ENCODE peak calls at places on chromosomes 4 and X, in ten cellular contexts. One of them, this sample, is unnamed.

GRCh38 chr4:86895692-86896488 is 3.7 kb upstream of the C4orf36 start:
- DNase-seq in A673: peak
- DNase-seq in cardiac muscle cell: peak
- DNase-seq in K562: peak
- DNase-seq in breast epithelium: no peak
- DNase-seq in ovary: no peak
- DNase-seq in kidney: no peak
- DNase-seq in neural progenitor cell: peak
- DNase-seq in neural crest cell: peak
- DNase-seq in stomach: no peak
- DNase-seq in this sample: peak

GRCh38 chrX:38618152-38618551 is 56.8 kb downstream of the TSPAN7 start:
- DNase-seq in A673: no peak
- DNase-seq in kidney: no peak
- DNase-seq in breast epithelium: no peak
- DNase-seq in cardiac muscle cell: no peak
- DNase-seq in K562: no peak
- DNase-seq in neural progenitor cell: no peak
- DNase-seq in stomach: no peak
- DNase-seq in ovary: no peak
- DNase-seq in neural crest cell: no peak
- DNase-seq in this sample: no peak

GRCh38 chrX:63250253-63250868 is 100.8 kb downstream of the SPIN4 start:
- DNase-seq in stomach: peak
- DNase-seq in breast epithelium: peak
- DNase-seq in neural crest cell: peak
- DNase-seq in ovary: no peak
- DNase-seq in cardiac muscle cell: peak
- DNase-seq in kidney: no peak
- DNase-seq in neural progenitor cell: peak
- DNase-seq in K562: peak
- DNase-seq in A673: peak
- DNase-seq in this sample: peak

GRCh38 chrX:40094041-40094899 is 3.5 kb downstream of the BCOR start:
- DNase-seq in K562: no peak
- DNase-seq in ovary: peak
- DNase-seq in breast epithelium: no peak
- DNase-seq in kidney: peak
- DNase-seq in neural progenitor cell: peak
- DNase-seq in A673: peak
- DNase-seq in stomach: no peak
- DNase-seq in neural crest cell: no peak
- DNase-seq in cardiac muscle cell: peak
- DNase-seq in this sample: no peak

GRCh38 chr4:15145709-15146108 is 143.4 kb downstream of the CPEB2 start:
- DNase-seq in ovary: no peak
- DNase-seq in breast epithelium: no peak
- DNase-seq in K562: no peak
- DNase-seq in cardiac muscle cell: no peak
- DNase-seq in neural progenitor cell: no peak
- DNase-seq in neural crest cell: no peak
- DNase-seq in kidney: no peak
- DNase-seq in A673: no peak
- DNase-seq in stomach: no peak
- DNase-seq in this sample: no peak

GRCh38 chr4:1491630-1492457 is 85.6 kb upstream of the NKX1-1 start:
- DNase-seq in kidney: peak
- DNase-seq in stomach: no peak
- DNase-seq in neural crest cell: no peak
- DNase-seq in cardiac muscle cell: no peak
- DNase-seq in ovary: no peak
- DNase-seq in neural progenitor cell: no peak
- DNase-seq in K562: no peak
- DNase-seq in breast epithelium: no peak
- DNase-seq in A673: no peak
- DNase-seq in this sample: no peak

GRCh38 chrX:44489515-44489914 is 53.1 kb downstream of the FUNDC1 start:
- DNase-seq in neural progenitor cell: no peak
- DNase-seq in breast epithelium: no peak
- DNase-seq in stomach: no peak
- DNase-seq in cardiac muscle cell: no peak
- DNase-seq in K562: no peak
- DNase-seq in A673: no peak
- DNase-seq in ovary: no peak
- DNase-seq in neural crest cell: no peak
- DNase-seq in kidney: no peak
- DNase-seq in this sample: no peak

GRCh38 chr4:83219344-83219990 is 65.1 kb downstream of the COQ2 start:
- DNase-seq in ovary: no peak
- DNase-seq in neural crest cell: no peak
- DNase-seq in neural progenitor cell: no peak
- DNase-seq in breast epithelium: peak
- DNase-seq in cardiac muscle cell: no peak
- DNase-seq in stomach: peak
- DNase-seq in K562: no peak
- DNase-seq in kidney: peak
- DNase-seq in A673: no peak
- DNase-seq in this sample: no peak

GRCh38 chrX:50881028-50881427 is 29.5 kb upstream of the BMP15 start:
- DNase-seq in breast epithelium: no peak
- DNase-seq in ovary: no peak
- DNase-seq in K562: no peak
- DNase-seq in A673: no peak
- DNase-seq in cardiac muscle cell: no peak
- DNase-seq in neural progenitor cell: no peak
- DNase-seq in stomach: no peak
- DNase-seq in neural crest cell: no peak
- DNase-seq in kidney: no peak
- DNase-seq in this sample: no peak

GRCh38 chr4:72933029-72933428 is 136.5 kb downstream of the COX18 start:
- DNase-seq in ovary: no peak
- DNase-seq in K562: no peak
- DNase-seq in breast epithelium: no peak
- DNase-seq in cardiac muscle cell: no peak
- DNase-seq in A673: no peak
- DNase-seq in stomach: no peak
- DNase-seq in neural crest cell: no peak
- DNase-seq in neural progenitor cell: no peak
- DNase-seq in kidney: no peak
- DNase-seq in this sample: no peak

GRCh38 chrX:103614999-103615398 is 7.2 kb downstream of the TCEAL3 start:
- DNase-seq in stomach: no peak
- DNase-seq in neural progenitor cell: no peak
- DNase-seq in kidney: no peak
- DNase-seq in ovary: no peak
- DNase-seq in neural crest cell: no peak
- DNase-seq in K562: no peak
- DNase-seq in breast epithelium: no peak
- DNase-seq in cardiac muscle cell: no peak
- DNase-seq in A673: no peak
- DNase-seq in this sample: no peak

GRCh38 chr4:86358176-86358701 is 1.6 kb downstream of the MAPK10 start:
- DNase-seq in A673: no peak
- DNase-seq in ovary: no peak
- DNase-seq in neural progenitor cell: peak
- DNase-seq in stomach: no peak
- DNase-seq in breast epithelium: no peak
- DNase-seq in cardiac muscle cell: peak
- DNase-seq in kidney: no peak
- DNase-seq in neural crest cell: no peak
- DNase-seq in K562: no peak
- DNase-seq in this sample: no peak

GRCh38 chr4:10093801-10094552 is 22.6 kb downstream of the WDR1 start:
- DNase-seq in neural progenitor cell: no peak
- DNase-seq in breast epithelium: peak
- DNase-seq in neural crest cell: no peak
- DNase-seq in cardiac muscle cell: peak
- DNase-seq in stomach: no peak
- DNase-seq in ovary: no peak
- DNase-seq in K562: no peak
- DNase-seq in A673: no peak
- DNase-seq in kidney: peak
- DNase-seq in this sample: no peak

GRCh38 chr4:168150651-168151050 is 58.3 kb downstream of the ANXA10 start:
- DNase-seq in breast epithelium: no peak
- DNase-seq in kidney: no peak
- DNase-seq in K562: no peak
- DNase-seq in ovary: no peak
- DNase-seq in stomach: no peak
- DNase-seq in neural progenitor cell: peak
- DNase-seq in A673: no peak
- DNase-seq in cardiac muscle cell: peak
- DNase-seq in neural crest cell: no peak
- DNase-seq in this sample: no peak

GRCh38 chr4:88148560-88148959 is 9.9 kb downstream of the ABCG2 start:
- DNase-seq in kidney: no peak
- DNase-seq in neural progenitor cell: no peak
- DNase-seq in cardiac muscle cell: no peak
- DNase-seq in A673: no peak
- DNase-seq in ovary: no peak
- DNase-seq in stomach: no peak
- DNase-seq in breast epithelium: no peak
- DNase-seq in neural crest cell: no peak
- DNase-seq in K562: no peak
- DNase-seq in this sample: no peak

GRCh38 chr4:16636304-16636703 is 262.1 kb downstream of the LDB2 start:
- DNase-seq in kidney: no peak
- DNase-seq in neural crest cell: no peak
- DNase-seq in ovary: no peak
- DNase-seq in A673: no peak
- DNase-seq in cardiac muscle cell: no peak
- DNase-seq in stomach: no peak
- DNase-seq in K562: no peak
- DNase-seq in neural progenitor cell: no peak
- DNase-seq in breast epithelium: no peak
- DNase-seq in this sample: no peak

GRCh38 chr4:159060161-159060560 is 42.7 kb upstream of the RAPGEF2 start:
- DNase-seq in stomach: no peak
- DNase-seq in breast epithelium: peak
- DNase-seq in K562: no peak
- DNase-seq in neural progenitor cell: no peak
- DNase-seq in neural crest cell: no peak
- DNase-seq in ovary: no peak
- DNase-seq in cardiac muscle cell: no peak
- DNase-seq in A673: no peak
- DNase-seq in kidney: no peak
- DNase-seq in this sample: no peak
- TF ChIP-seq CTCF in stomach: no peak
- TF ChIP-seq CTCF in breast epithelium: no peak
- TF ChIP-seq CTCF in K562: no peak
- TF ChIP-seq CTCF in neural progenitor cell: no peak
- TF ChIP-seq CTCF in neural crest cell: no peak
- TF ChIP-seq CTCF in ovary: no peak
- TF ChIP-seq CTCF in cardiac muscle cell: no peak
- TF ChIP-seq CTCF in A673: no peak
- TF ChIP-seq CTCF in kidney: no peak
- TF ChIP-seq CTCF in this sample: no peak

DNA sequence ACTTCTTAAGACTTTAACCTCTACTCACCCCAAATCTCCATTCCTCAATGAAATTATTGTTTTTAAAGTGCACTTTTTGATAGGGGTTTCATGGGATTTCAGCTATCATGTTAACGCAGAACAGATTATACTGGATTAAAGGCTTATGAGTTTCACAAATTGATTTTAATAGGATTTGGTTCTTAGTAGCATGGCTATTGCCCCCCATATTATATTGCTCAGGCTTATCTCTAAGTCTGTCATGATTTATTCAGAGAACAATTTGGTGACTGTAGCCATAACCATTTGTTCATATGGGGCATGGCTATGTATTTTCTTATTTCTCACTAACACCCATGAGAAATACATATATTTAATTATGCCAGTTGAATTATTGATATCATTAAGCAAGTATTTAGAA is 57.0 kb downstream of the MND1 start:
- DNase-seq in breast epithelium: no peak
- DNase-seq in neural progenitor cell: no peak
- DNase-seq in cardiac muscle cell: no peak
- DNase-seq in neural crest cell: no peak
- DNase-seq in ovary: no peak
- DNase-seq in A673: no peak
- DNase-seq in kidney: no peak
- DNase-seq in K562: no peak
- DNase-seq in stomach: no peak
- DNase-seq in this sample: no peak
- TF ChIP-seq CTCF in breast epithelium: no peak
- TF ChIP-seq CTCF in neural progenitor cell: no peak
- TF ChIP-seq CTCF in cardiac muscle cell: no peak
- TF ChIP-seq CTCF in neural crest cell: no peak
- TF ChIP-seq CTCF in ovary: no peak
- TF ChIP-seq CTCF in A673: no peak
- TF ChIP-seq CTCF in kidney: no peak
- TF ChIP-seq CTCF in K562: no peak
- TF ChIP-seq CTCF in stomach: no peak
- TF ChIP-seq CTCF in this sample: no peak

GRCh38 chr4:122309988-122310626 is 68.7 kb upstream of the ADAD1 start:
- DNase-seq in ovary: no peak
- DNase-seq in kidney: no peak
- DNase-seq in stomach: no peak
- DNase-seq in neural crest cell: no peak
- DNase-seq in cardiac muscle cell: peak
- DNase-seq in K562: peak
- DNase-seq in A673: peak
- DNase-seq in neural progenitor cell: no peak
- DNase-seq in breast epithelium: no peak
- DNase-seq in this sample: no peak
- TF ChIP-seq CTCF in ovary: no peak
- TF ChIP-seq CTCF in kidney: peak
- TF ChIP-seq CTCF in stomach: no peak
- TF ChIP-seq CTCF in neural crest cell: peak
- TF ChIP-seq CTCF in cardiac muscle cell: peak
- TF ChIP-seq CTCF in K562: peak
- TF ChIP-seq CTCF in A673: peak
- TF ChIP-seq CTCF in neural progenitor cell: peak
- TF ChIP-seq CTCF in breast epithelium: no peak
- TF ChIP-seq CTCF in this sample: peak

GRCh38 chr4:43842594-43842993 is 606.0 kb downstream of the KCTD8 start:
- DNase-seq in ovary: no peak
- DNase-seq in neural crest cell: no peak
- DNase-seq in kidney: no peak
- DNase-seq in breast epithelium: no peak
- DNase-seq in K562: no peak
- DNase-seq in neural progenitor cell: no peak
- DNase-seq in stomach: no peak
- DNase-seq in cardiac muscle cell: no peak
- DNase-seq in A673: no peak
- DNase-seq in this sample: no peak

GRCh38 chr4:43846111-43846587 is 602.5 kb downstream of the KCTD8 start:
- DNase-seq in ovary: peak
- DNase-seq in K562: no peak
- DNase-seq in neural progenitor cell: no peak
- DNase-seq in neural crest cell: no peak
- DNase-seq in A673: no peak
- DNase-seq in kidney: peak
- DNase-seq in stomach: no peak
- DNase-seq in breast epithelium: no peak
- DNase-seq in cardiac muscle cell: no peak
- DNase-seq in this sample: no peak

GRCh38 chr4:43837604-43838003 is 611.0 kb downstream of the KCTD8 start:
- DNase-seq in A673: no peak
- DNase-seq in kidney: no peak
- DNase-seq in K562: no peak
- DNase-seq in cardiac muscle cell: no peak
- DNase-seq in stomach: no peak
- DNase-seq in neural crest cell: no peak
- DNase-seq in breast epithelium: no peak
- DNase-seq in neural progenitor cell: no peak
- DNase-seq in ovary: no peak
- DNase-seq in this sample: no peak

GRCh38 chr4:43843501-43843900 is 605.1 kb downstream of the KCTD8 start:
- DNase-seq in ovary: no peak
- DNase-seq in neural crest cell: no peak
- DNase-seq in stomach: no peak
- DNase-seq in neural progenitor cell: peak
- DNase-seq in breast epithelium: no peak
- DNase-seq in K562: no peak
- DNase-seq in cardiac muscle cell: no peak
- DNase-seq in kidney: no peak
- DNase-seq in A673: no peak
- DNase-seq in this sample: no peak
- TF ChIP-seq CTCF in ovary: no peak
- TF ChIP-seq CTCF in neural crest cell: peak
- TF ChIP-seq CTCF in stomach: no peak
- TF ChIP-seq CTCF in neural progenitor cell: no peak
- TF ChIP-seq CTCF in breast epithelium: no peak
- TF ChIP-seq CTCF in K562: no peak
- TF ChIP-seq CTCF in cardiac muscle cell: no peak
- TF ChIP-seq CTCF in kidney: no peak
- TF ChIP-seq CTCF in A673: no peak
- TF ChIP-seq CTCF in this sample: no peak